ENCODE peak calls at places on chromosomes 13 and 19, in ten cellular contexts. One of them, this sample, is unnamed.

GRCh38 chr19:55452381-55453325 is 8.8 kb downstream of the ISOC2 start:
- DNase-seq in BJ: peak
- DNase-seq in AG10803: peak
- DNase-seq in tibial artery: peak
- DNase-seq in fibroblast of pulmonary artery: peak
- DNase-seq in spleen: no peak
- DNase-seq in brain microvascular endothelial cell: peak
- DNase-seq in fibroblast of mammary gland: peak
- DNase-seq in tibial nerve: peak
- DNase-seq in CD8-positive, alpha-beta T cell: no peak
- DNase-seq in this sample: no peak

GRCh38 chr13:39281539-39282150 is 243.4 kb downstream of the NHLRC3 start:
- DNase-seq in BJ: no peak
- DNase-seq in AG10803: no peak
- DNase-seq in tibial artery: no peak
- DNase-seq in fibroblast of pulmonary artery: peak
- DNase-seq in spleen: no peak
- DNase-seq in brain microvascular endothelial cell: no peak
- DNase-seq in fibroblast of mammary gland: no peak
- DNase-seq in tibial nerve: no peak
- DNase-seq in CD8-positive, alpha-beta T cell: no peak
- DNase-seq in this sample: no peak

GRCh38 chr19:19386373-19386869 is 19.1 kb upstream of the GATAD2A start:
- DNase-seq in BJ: no peak
- DNase-seq in AG10803: no peak
- DNase-seq in tibial artery: no peak
- DNase-seq in fibroblast of pulmonary artery: no peak
- DNase-seq in spleen: peak
- DNase-seq in brain microvascular endothelial cell: no peak
- DNase-seq in fibroblast of mammary gland: no peak
- DNase-seq in tibial nerve: no peak
- DNase-seq in CD8-positive, alpha-beta T cell: no peak
- DNase-seq in this sample: no peak

GRCh38 chr13:31067416-31068118 is 94.1 kb downstream of the HSPH1 start:
- DNase-seq in BJ: no peak
- DNase-seq in AG10803: peak
- DNase-seq in tibial artery: no peak
- DNase-seq in fibroblast of pulmonary artery: peak
- DNase-seq in spleen: no peak
- DNase-seq in brain microvascular endothelial cell: peak
- DNase-seq in fibroblast of mammary gland: peak
- DNase-seq in tibial nerve: no peak
- DNase-seq in CD8-positive, alpha-beta T cell: no peak
- DNase-seq in this sample: peak

GRCh38 chr13:33367186-33367895 is 81.8 kb upstream of the STARD13 start:
- DNase-seq in BJ: no peak
- DNase-seq in AG10803: no peak
- DNase-seq in tibial artery: no peak
- DNase-seq in fibroblast of pulmonary artery: no peak
- DNase-seq in spleen: no peak
- DNase-seq in brain microvascular endothelial cell: no peak
- DNase-seq in fibroblast of mammary gland: no peak
- DNase-seq in tibial nerve: no peak
- DNase-seq in CD8-positive, alpha-beta T cell: no peak
- DNase-seq in this sample: no peak

GRCh38 chr13:42769650-42770049 is 11.7 kb upstream of the FAM216B start:
- DNase-seq in BJ: no peak
- DNase-seq in AG10803: no peak
- DNase-seq in tibial artery: no peak
- DNase-seq in fibroblast of pulmonary artery: no peak
- DNase-seq in spleen: no peak
- DNase-seq in brain microvascular endothelial cell: no peak
- DNase-seq in fibroblast of mammary gland: no peak
- DNase-seq in tibial nerve: no peak
- DNase-seq in CD8-positive, alpha-beta T cell: no peak
- DNase-seq in this sample: no peak

GRCh38 chr13:20439261-20439660 is 86.4 kb downstream of the CRYL1 start:
- DNase-seq in BJ: no peak
- DNase-seq in AG10803: peak
- DNase-seq in tibial artery: no peak
- DNase-seq in fibroblast of pulmonary artery: peak
- DNase-seq in spleen: no peak
- DNase-seq in brain microvascular endothelial cell: no peak
- DNase-seq in fibroblast of mammary gland: peak
- DNase-seq in tibial nerve: no peak
- DNase-seq in CD8-positive, alpha-beta T cell: no peak
- DNase-seq in this sample: no peak

GRCh38 chr19:44003461-44004134 is 841 bp downstream of the ZNF230 start:
- DNase-seq in BJ: no peak
- DNase-seq in AG10803: no peak
- DNase-seq in tibial artery: no peak
- DNase-seq in fibroblast of pulmonary artery: peak
- DNase-seq in spleen: peak
- DNase-seq in brain microvascular endothelial cell: no peak
- DNase-seq in fibroblast of mammary gland: peak
- DNase-seq in tibial nerve: no peak
- DNase-seq in CD8-positive, alpha-beta T cell: no peak
- DNase-seq in this sample: no peak

GRCh38 chr13:59906413-59907027 is 257.2 kb downstream of the DIAPH3 start:
- DNase-seq in BJ: no peak
- DNase-seq in AG10803: peak
- DNase-seq in tibial artery: no peak
- DNase-seq in fibroblast of pulmonary artery: peak
- DNase-seq in spleen: no peak
- DNase-seq in brain microvascular endothelial cell: peak
- DNase-seq in fibroblast of mammary gland: peak
- DNase-seq in tibial nerve: no peak
- DNase-seq in CD8-positive, alpha-beta T cell: no peak
- DNase-seq in this sample: peak

GRCh38 chr13:110213461-110214074 is 93.4 kb downstream of the COL4A1 start:
- DNase-seq in BJ: no peak
- DNase-seq in AG10803: no peak
- DNase-seq in tibial artery: no peak
- DNase-seq in fibroblast of pulmonary artery: no peak
- DNase-seq in spleen: no peak
- DNase-seq in brain microvascular endothelial cell: no peak
- DNase-seq in fibroblast of mammary gland: no peak
- DNase-seq in tibial nerve: no peak
- DNase-seq in CD8-positive, alpha-beta T cell: no peak
- DNase-seq in this sample: no peak

GRCh38 chr13:109205315-109205714 is 575.9 kb downstream of the MYO16 start:
- DNase-seq in BJ: no peak
- DNase-seq in AG10803: no peak
- DNase-seq in tibial artery: no peak
- DNase-seq in fibroblast of pulmonary artery: peak
- DNase-seq in spleen: no peak
- DNase-seq in brain microvascular endothelial cell: no peak
- DNase-seq in fibroblast of mammary gland: peak
- DNase-seq in tibial nerve: no peak
- DNase-seq in CD8-positive, alpha-beta T cell: no peak
- DNase-seq in this sample: no peak

GRCh38 chr19:32138416-32138815 is 207.0 kb upstream of the ZNF507 start:
- DNase-seq in BJ: no peak
- DNase-seq in AG10803: no peak
- DNase-seq in tibial artery: no peak
- DNase-seq in fibroblast of pulmonary artery: no peak
- DNase-seq in spleen: no peak
- DNase-seq in brain microvascular endothelial cell: no peak
- DNase-seq in fibroblast of mammary gland: no peak
- DNase-seq in tibial nerve: no peak
- DNase-seq in CD8-positive, alpha-beta T cell: no peak
- DNase-seq in this sample: no peak

GRCh38 chr13:30337061-30337601 is 29.8 kb upstream of the KATNAL1 start:
- DNase-seq in BJ: no peak
- DNase-seq in AG10803: no peak
- DNase-seq in tibial artery: no peak
- DNase-seq in fibroblast of pulmonary artery: no peak
- DNase-seq in spleen: no peak
- DNase-seq in brain microvascular endothelial cell: no peak
- DNase-seq in fibroblast of mammary gland: no peak
- DNase-seq in tibial nerve: no peak
- DNase-seq in CD8-positive, alpha-beta T cell: no peak
- DNase-seq in this sample: no peak

GRCh38 chr13:44172411-44172810 is 201.2 kb upstream of the SERP2 start:
- DNase-seq in BJ: no peak
- DNase-seq in AG10803: peak
- DNase-seq in tibial artery: no peak
- DNase-seq in fibroblast of pulmonary artery: no peak
- DNase-seq in spleen: no peak
- DNase-seq in brain microvascular endothelial cell: no peak
- DNase-seq in fibroblast of mammary gland: peak
- DNase-seq in tibial nerve: no peak
- DNase-seq in CD8-positive, alpha-beta T cell: no peak
- DNase-seq in this sample: no peak

GRCh38 chr19:12847159-12848139 is 9.1 kb downstream of the MAST1 start:
- DNase-seq in BJ: peak
- DNase-seq in AG10803: peak
- DNase-seq in tibial artery: peak
- DNase-seq in fibroblast of pulmonary artery: peak
- DNase-seq in spleen: peak
- DNase-seq in brain microvascular endothelial cell: peak
- DNase-seq in fibroblast of mammary gland: peak
- DNase-seq in tibial nerve: peak
- DNase-seq in CD8-positive, alpha-beta T cell: peak
- DNase-seq in this sample: peak

GRCh38 chr19:48720251-48720612 is 707 bp upstream of the MAMSTR start:
- DNase-seq in BJ: no peak
- DNase-seq in AG10803: no peak
- DNase-seq in tibial artery: no peak
- DNase-seq in fibroblast of pulmonary artery: no peak
- DNase-seq in spleen: no peak
- DNase-seq in brain microvascular endothelial cell: no peak
- DNase-seq in fibroblast of mammary gland: no peak
- DNase-seq in tibial nerve: no peak
- DNase-seq in CD8-positive, alpha-beta T cell: no peak
- DNase-seq in this sample: no peak
- H3K4me3 ChIP-seq in BJ: peak
- H3K4me3 ChIP-seq in AG10803: peak
- H3K4me3 ChIP-seq in tibial artery: peak
- H3K4me3 ChIP-seq in fibroblast of pulmonary artery: peak
- H3K4me3 ChIP-seq in spleen: peak
- H3K4me3 ChIP-seq in brain microvascular endothelial cell: peak
- H3K4me3 ChIP-seq in fibroblast of mammary gland: peak
- H3K4me3 ChIP-seq in tibial nerve: peak
- H3K4me3 ChIP-seq in CD8-positive, alpha-beta T cell: no peak
- H3K4me3 ChIP-seq in this sample: peak

GRCh38 chr13:67366533-67366932 is 136.4 kb upstream of the PCDH9 start:
- DNase-seq in BJ: no peak
- DNase-seq in AG10803: peak
- DNase-seq in tibial artery: no peak
- DNase-seq in fibroblast of pulmonary artery: peak
- DNase-seq in spleen: no peak
- DNase-seq in brain microvascular endothelial cell: peak
- DNase-seq in fibroblast of mammary gland: peak
- DNase-seq in tibial nerve: no peak
- DNase-seq in CD8-positive, alpha-beta T cell: no peak
- DNase-seq in this sample: no peak
- TF ChIP-seq CTCF in BJ: no peak
- TF ChIP-seq CTCF in AG10803: peak
- TF ChIP-seq CTCF in tibial artery: no peak
- TF ChIP-seq CTCF in fibroblast of pulmonary artery: peak
- TF ChIP-seq CTCF in spleen: no peak
- TF ChIP-seq CTCF in brain microvascular endothelial cell: peak
- TF ChIP-seq CTCF in fibroblast of mammary gland: peak
- TF ChIP-seq CTCF in tibial nerve: no peak
- TF ChIP-seq CTCF in CD8-positive, alpha-beta T cell: no peak
- TF ChIP-seq CTCF in this sample: peak

GRCh38 chr19:35336166-35336955 is 7.4 kb downstream of the CD22 start:
- DNase-seq in BJ: no peak
- DNase-seq in AG10803: no peak
- DNase-seq in tibial artery: no peak
- DNase-seq in fibroblast of pulmonary artery: no peak
- DNase-seq in spleen: no peak
- DNase-seq in brain microvascular endothelial cell: no peak
- DNase-seq in fibroblast of mammary gland: no peak
- DNase-seq in tibial nerve: no peak
- DNase-seq in CD8-positive, alpha-beta T cell: no peak
- DNase-seq in this sample: no peak
- H3K4me3 ChIP-seq in BJ: no peak
- H3K4me3 ChIP-seq in AG10803: no peak
- H3K4me3 ChIP-seq in tibial artery: no peak
- H3K4me3 ChIP-seq in fibroblast of pulmonary artery: no peak
- H3K4me3 ChIP-seq in spleen: no peak
- H3K4me3 ChIP-seq in brain microvascular endothelial cell: no peak
- H3K4me3 ChIP-seq in fibroblast of mammary gland: no peak
- H3K4me3 ChIP-seq in tibial nerve: no peak
- H3K4me3 ChIP-seq in CD8-positive, alpha-beta T cell: no peak
- H3K4me3 ChIP-seq in this sample: no peak

DNA sequence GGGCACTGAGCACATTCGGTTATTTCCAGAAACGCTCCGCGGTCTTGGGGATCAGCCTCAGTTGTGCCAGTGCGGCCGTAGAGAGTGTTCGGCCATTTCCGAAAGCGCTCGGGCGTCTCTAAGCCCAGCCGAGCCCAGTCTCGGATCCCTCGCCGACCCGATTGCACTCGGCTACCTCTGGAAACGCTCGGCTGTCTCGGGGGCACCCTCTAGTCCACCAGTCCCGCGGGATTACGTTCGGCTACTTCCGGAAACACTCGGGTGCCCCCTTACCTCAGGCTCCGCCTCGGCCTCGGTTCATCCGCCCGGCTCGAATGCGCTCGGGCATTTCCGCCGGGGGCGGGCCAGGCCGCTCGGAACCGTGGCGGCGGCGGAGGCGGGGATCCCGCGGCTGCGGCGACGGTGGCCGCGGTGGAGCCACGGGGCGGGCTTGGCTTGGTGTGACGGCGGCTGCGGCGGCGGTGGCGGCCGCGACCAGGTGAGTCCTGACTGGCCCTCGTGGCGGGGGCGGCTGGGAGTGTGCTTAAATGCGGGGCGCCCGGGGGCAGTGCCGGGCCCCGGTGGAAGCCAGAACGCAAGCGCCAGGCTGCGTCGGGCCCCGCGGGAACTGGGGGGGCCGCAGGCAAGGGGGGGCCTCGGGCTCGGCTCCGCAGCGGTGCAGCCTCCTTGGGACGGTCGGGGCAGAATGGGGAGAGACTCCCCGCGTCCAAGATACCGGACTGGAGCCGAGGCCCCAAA is at the start of gene PIK3R2:
- DNase-seq in BJ: peak
- DNase-seq in AG10803: peak
- DNase-seq in tibial artery: peak
- DNase-seq in fibroblast of pulmonary artery: peak
- DNase-seq in spleen: peak
- DNase-seq in brain microvascular endothelial cell: peak
- DNase-seq in fibroblast of mammary gland: peak
- DNase-seq in tibial nerve: peak
- DNase-seq in CD8-positive, alpha-beta T cell: peak
- DNase-seq in this sample: peak
- TF ChIP-seq CTCF in BJ: no peak
- TF ChIP-seq CTCF in AG10803: no peak
- TF ChIP-seq CTCF in tibial artery: no peak
- TF ChIP-seq CTCF in fibroblast of pulmonary artery: no peak
- TF ChIP-seq CTCF in spleen: no peak
- TF ChIP-seq CTCF in brain microvascular endothelial cell: no peak
- TF ChIP-seq CTCF in fibroblast of mammary gland: no peak
- TF ChIP-seq CTCF in tibial nerve: no peak
- TF ChIP-seq CTCF in CD8-positive, alpha-beta T cell: no peak
- TF ChIP-seq CTCF in this sample: no peak

This sample was measured in retinal pigment epithelial cell.